ENCODE peak calls at places on chromosome 15, in seven cellular contexts. One of them, this sample, is unnamed.

GRCh38 chr15:31297221-31297879 is 29.3 kb upstream of the KLF13 start:
- DNase-seq in MM.1S: no peak
- DNase-seq in Peyer's patch: peak; percentile 31
- DNase-seq in OCI-LY7: no peak
- DNase-seq in tibial nerve: no peak
- DNase-seq in body of pancreas: no peak
- DNase-seq in cardiac muscle cell: no peak
- DNase-seq in this sample: no peak

GRCh38 chr15:58026051-58026450 is 39.5 kb downstream of the ALDH1A2 start:
- DNase-seq in MM.1S: no peak
- DNase-seq in Peyer's patch: no peak
- DNase-seq in OCI-LY7: no peak
- DNase-seq in tibial nerve: no peak
- DNase-seq in body of pancreas: no peak
- DNase-seq in cardiac muscle cell: no peak
- DNase-seq in this sample: no peak

GRCh38 chr15:76286231-76286879 is 24.9 kb downstream of the ETFA start:
- DNase-seq in MM.1S: peak; percentile 49
- DNase-seq in Peyer's patch: no peak
- DNase-seq in OCI-LY7: peak; percentile 26
- DNase-seq in tibial nerve: no peak
- DNase-seq in body of pancreas: no peak
- DNase-seq in cardiac muscle cell: no peak
- DNase-seq in this sample: no peak

GRCh38 chr15:68214838-68215234 is 9.7 kb upstream of the CALML4 start:
- DNase-seq in MM.1S: no peak
- DNase-seq in Peyer's patch: peak; percentile 40
- DNase-seq in OCI-LY7: no peak
- DNase-seq in tibial nerve: no peak
- DNase-seq in body of pancreas: no peak
- DNase-seq in cardiac muscle cell: no peak
- DNase-seq in this sample: no peak

GRCh38 chr15:71753346-71753745 is 57.0 kb upstream of the NR2E3 start:
- DNase-seq in MM.1S: no peak
- DNase-seq in Peyer's patch: no peak
- DNase-seq in OCI-LY7: no peak
- DNase-seq in tibial nerve: no peak
- DNase-seq in body of pancreas: no peak
- DNase-seq in cardiac muscle cell: no peak
- DNase-seq in this sample: no peak

GRCh38 chr15:58465866-58466517 is 34.2 kb downstream of the LIPC start:
- DNase-seq in MM.1S: no peak
- DNase-seq in Peyer's patch: no peak
- DNase-seq in OCI-LY7: no peak
- DNase-seq in tibial nerve: no peak
- DNase-seq in body of pancreas: no peak
- DNase-seq in cardiac muscle cell: no peak
- DNase-seq in this sample: no peak

GRCh38 chr15:28094732-28095521 is 4.2 kb downstream of the OCA2 start:
- DNase-seq in MM.1S: no peak
- DNase-seq in Peyer's patch: peak; percentile 86
- DNase-seq in OCI-LY7: no peak
- DNase-seq in tibial nerve: no peak
- DNase-seq in body of pancreas: peak; percentile 80
- DNase-seq in cardiac muscle cell: peak; percentile 44
- DNase-seq in this sample: no peak

GRCh38 chr15:20644896-20645295 is 103.3 kb upstream of the GOLGA6L6 start:
- DNase-seq in MM.1S: no peak
- DNase-seq in Peyer's patch: no peak
- DNase-seq in OCI-LY7: no peak
- DNase-seq in tibial nerve: no peak
- DNase-seq in body of pancreas: no peak
- DNase-seq in cardiac muscle cell: no peak
- DNase-seq in this sample: no peak

GRCh38 chr15:27792756-27793264 is 306.3 kb downstream of the OCA2 start:
- DNase-seq in MM.1S: no peak
- DNase-seq in Peyer's patch: no peak
- DNase-seq in OCI-LY7: no peak
- DNase-seq in tibial nerve: no peak
- DNase-seq in body of pancreas: no peak
- DNase-seq in cardiac muscle cell: no peak
- DNase-seq in this sample: no peak

GRCh38 chr15:71151061-71151460 is 35.8 kb downstream of the THSD4 start:
- DNase-seq in MM.1S: no peak
- DNase-seq in Peyer's patch: no peak
- DNase-seq in OCI-LY7: no peak
- DNase-seq in tibial nerve: no peak
- DNase-seq in body of pancreas: no peak
- DNase-seq in cardiac muscle cell: no peak
- DNase-seq in this sample: no peak

GRCh38 chr15:52518972-52519371 is 9.7 kb downstream of the MYO5A start:
- DNase-seq in MM.1S: no peak
- DNase-seq in Peyer's patch: no peak
- DNase-seq in OCI-LY7: no peak
- DNase-seq in tibial nerve: no peak
- DNase-seq in body of pancreas: no peak
- DNase-seq in cardiac muscle cell: no peak
- DNase-seq in this sample: no peak

GRCh38 chr15:88833196-88833595 is 30.0 kb downstream of the ACAN start:
- DNase-seq in MM.1S: no peak
- DNase-seq in Peyer's patch: no peak
- DNase-seq in OCI-LY7: no peak
- DNase-seq in tibial nerve: no peak
- DNase-seq in body of pancreas: no peak
- DNase-seq in cardiac muscle cell: peak; percentile 21
- DNase-seq in this sample: no peak

GRCh38 chr15:78672285-78673003 is 31.4 kb upstream of the CHRNB4 start:
- DNase-seq in MM.1S: no peak
- DNase-seq in Peyer's patch: no peak
- DNase-seq in OCI-LY7: no peak
- DNase-seq in tibial nerve: no peak
- DNase-seq in body of pancreas: no peak
- DNase-seq in cardiac muscle cell: no peak
- DNase-seq in this sample: no peak

GRCh38 chr15:39243396-39243795 is 337.5 kb upstream of the THBS1 start:
- DNase-seq in MM.1S: no peak
- DNase-seq in Peyer's patch: no peak
- DNase-seq in OCI-LY7: no peak
- DNase-seq in tibial nerve: no peak
- DNase-seq in body of pancreas: no peak
- DNase-seq in cardiac muscle cell: no peak
- DNase-seq in this sample: no peak

GRCh38 chr15:63019539-63020109 is 22.9 kb upstream of the TPM1 start:
- DNase-seq in MM.1S: no peak
- DNase-seq in Peyer's patch: peak; percentile 72
- DNase-seq in OCI-LY7: no peak
- DNase-seq in tibial nerve: no peak
- DNase-seq in body of pancreas: peak; percentile 36
- DNase-seq in cardiac muscle cell: peak; percentile 77
- DNase-seq in this sample: no peak

GRCh38 chr15:83305696-83306291 is 21.3 kb upstream of the BNC1 start:
- DNase-seq in MM.1S: no peak
- DNase-seq in Peyer's patch: no peak
- DNase-seq in OCI-LY7: no peak
- DNase-seq in tibial nerve: no peak
- DNase-seq in body of pancreas: peak; percentile 33
- DNase-seq in cardiac muscle cell: peak; percentile 23
- DNase-seq in this sample: no peak

GRCh38 chr15:45637552-45638033 is 2.8 kb downstream of the SQOR start:
- DNase-seq in MM.1S: peak; percentile 89
- DNase-seq in Peyer's patch: peak; percentile 74
- DNase-seq in OCI-LY7: peak; percentile 53
- DNase-seq in tibial nerve: peak; percentile 49
- DNase-seq in body of pancreas: peak; percentile 59
- DNase-seq in cardiac muscle cell: no peak
- DNase-seq in this sample: no peak

GRCh38 chr15:31338879-31339557 is 12.4 kb downstream of the KLF13 start:
- DNase-seq in MM.1S: no peak
- DNase-seq in Peyer's patch: peak; percentile 74
- DNase-seq in OCI-LY7: no peak
- DNase-seq in tibial nerve: peak; percentile 58
- DNase-seq in body of pancreas: peak; percentile 81
- DNase-seq in cardiac muscle cell: peak; percentile 34
- DNase-seq in this sample: no peak

GRCh38 chr15:101502572-101503295 is 13.2 kb upstream of the PCSK6 start:
- DNase-seq in MM.1S: no peak
- DNase-seq in Peyer's patch: no peak
- DNase-seq in OCI-LY7: no peak
- DNase-seq in tibial nerve: no peak
- DNase-seq in body of pancreas: no peak
- DNase-seq in cardiac muscle cell: no peak
- DNase-seq in this sample: no peak

GRCh38 chr15:28085489-28086174 is 13.5 kb downstream of the OCA2 start:
- DNase-seq in MM.1S: no peak
- DNase-seq in Peyer's patch: no peak
- DNase-seq in OCI-LY7: no peak
- DNase-seq in tibial nerve: no peak
- DNase-seq in body of pancreas: no peak
- DNase-seq in cardiac muscle cell: no peak
- DNase-seq in this sample: no peak

GRCh38 chr15:67923647-67923971 is 83.8 kb upstream of the RNU6-1 start:
- DNase-seq in MM.1S: no peak
- DNase-seq in Peyer's patch: no peak
- DNase-seq in OCI-LY7: no peak
- DNase-seq in tibial nerve: peak; percentile 61
- DNase-seq in body of pancreas: no peak
- DNase-seq in cardiac muscle cell: no peak
- DNase-seq in this sample: no peak

GRCh38 chr15:65177901-65178300 is 7.2 kb downstream of the CLPX start:
- DNase-seq in MM.1S: no peak
- DNase-seq in Peyer's patch: peak; percentile 64
- DNase-seq in OCI-LY7: no peak
- DNase-seq in tibial nerve: no peak
- DNase-seq in body of pancreas: no peak
- DNase-seq in cardiac muscle cell: no peak
- DNase-seq in this sample: no peak

GRCh38 chr15:52734329-52734728 is 55.1 kb upstream of the ATOSA start:
- DNase-seq in MM.1S: no peak
- DNase-seq in Peyer's patch: no peak
- DNase-seq in OCI-LY7: no peak
- DNase-seq in tibial nerve: no peak
- DNase-seq in body of pancreas: no peak
- DNase-seq in cardiac muscle cell: no peak
- DNase-seq in this sample: no peak

DNA sequence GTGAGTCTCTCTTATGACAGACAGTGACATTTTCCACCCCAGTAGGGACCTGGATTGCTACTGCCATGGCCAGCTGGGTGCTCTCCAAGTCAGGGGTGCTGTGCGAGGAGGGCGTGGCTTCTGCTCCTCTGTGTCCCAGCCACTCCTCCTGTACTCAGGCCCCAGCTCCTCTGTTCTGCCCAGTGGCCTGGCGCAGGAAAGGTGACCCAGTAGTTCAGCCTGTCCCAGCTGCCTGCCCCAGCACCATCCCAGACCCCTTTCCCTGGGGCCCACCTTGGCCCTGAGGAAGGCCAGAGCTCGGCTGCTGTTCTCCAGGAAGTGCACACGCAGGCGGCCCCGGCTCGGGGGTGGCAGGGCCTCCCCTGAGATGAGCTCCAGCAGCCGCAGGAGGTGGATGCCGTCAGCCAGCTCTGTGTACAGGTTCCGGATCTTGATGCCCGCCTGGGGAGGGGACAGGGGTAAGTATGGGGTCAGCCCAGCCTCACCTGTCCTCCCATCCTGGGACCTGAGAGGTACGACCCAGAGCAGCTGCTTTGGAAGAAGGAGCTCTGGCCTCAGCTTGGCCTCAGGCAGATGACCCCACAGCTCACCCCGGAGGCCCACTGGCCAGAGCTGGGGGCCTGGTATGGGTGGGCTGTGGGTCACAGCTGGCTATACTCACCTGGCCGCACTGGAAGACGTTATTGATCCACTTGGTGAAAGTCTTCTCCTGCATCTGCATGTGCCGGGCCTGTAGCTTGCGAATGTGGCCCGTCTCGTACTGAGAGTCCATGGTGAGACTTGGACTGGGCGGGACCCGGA is 1.0 kb downstream of the SPTBN5 start:
- DNase-seq in MM.1S: no peak
- DNase-seq in Peyer's patch: peak; percentile 73
- DNase-seq in OCI-LY7: no peak
- DNase-seq in tibial nerve: no peak
- DNase-seq in body of pancreas: peak; percentile 91
- DNase-seq in cardiac muscle cell: no peak
- DNase-seq in this sample: no peak
- H3K27ac ChIP-seq in MM.1S: no peak overlapping the region
- H3K27ac ChIP-seq in Peyer's patch: peak overlapping the region; percentile 25
- H3K27ac ChIP-seq in OCI-LY7: no peak overlapping the region
- H3K27ac ChIP-seq in tibial nerve: peak overlapping the region; percentile 72
- H3K27ac ChIP-seq in body of pancreas: no peak overlapping the region
- H3K27ac ChIP-seq in cardiac muscle cell: no peak overlapping the region
- H3K27ac ChIP-seq in this sample: no peak overlapping the region

DNA sequence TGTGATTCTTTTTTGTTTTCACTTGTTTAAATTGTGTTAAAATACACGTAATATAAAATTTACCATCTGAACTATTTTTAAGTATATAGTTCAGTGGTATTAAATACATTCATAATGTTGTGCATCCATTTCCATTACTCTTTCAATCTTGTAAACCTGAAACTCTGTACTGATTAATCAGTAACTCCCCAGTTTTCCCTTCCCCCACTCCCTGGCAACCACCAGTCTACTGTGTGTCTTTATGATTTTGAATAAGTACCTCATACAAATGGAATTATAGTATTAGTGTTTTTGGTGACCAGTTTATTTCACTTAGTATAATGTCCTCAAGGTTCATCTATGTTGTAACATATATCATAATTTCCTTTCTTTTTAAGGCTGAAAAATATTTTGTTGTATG is 59.3 kb downstream of the GLCE start:
- DNase-seq in MM.1S: no peak
- DNase-seq in Peyer's patch: no peak
- DNase-seq in OCI-LY7: no peak
- DNase-seq in tibial nerve: no peak
- DNase-seq in body of pancreas: no peak
- DNase-seq in cardiac muscle cell: no peak
- DNase-seq in this sample: no peak
- H3K27ac ChIP-seq in MM.1S: no peak overlapping the region
- H3K27ac ChIP-seq in Peyer's patch: no peak overlapping the region
- H3K27ac ChIP-seq in OCI-LY7: no peak overlapping the region
- H3K27ac ChIP-seq in tibial nerve: no peak overlapping the region
- H3K27ac ChIP-seq in body of pancreas: no peak overlapping the region
- H3K27ac ChIP-seq in cardiac muscle cell: no peak overlapping the region
- H3K27ac ChIP-seq in this sample: no peak overlapping the region

DNA sequence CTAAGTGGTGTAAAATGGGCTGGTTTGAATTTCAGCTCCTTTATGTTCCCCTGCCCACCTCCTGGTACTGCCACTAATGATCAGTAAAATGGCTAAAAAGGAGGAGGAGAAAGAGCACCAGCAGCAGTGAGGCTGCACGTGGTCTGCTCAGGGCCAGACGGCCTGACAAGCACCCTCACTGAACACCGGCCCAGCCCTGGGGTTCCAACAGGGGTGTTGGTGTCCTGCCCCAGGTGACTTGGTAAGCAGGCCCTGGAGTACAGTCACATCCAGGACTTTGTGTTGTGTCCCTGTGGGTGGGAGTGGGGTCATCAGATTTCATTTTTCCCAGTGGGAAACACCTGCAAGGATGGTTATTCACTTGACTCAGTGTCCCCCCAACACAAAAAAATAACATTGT is 5.4 kb downstream of the BAHD1 start:
- DNase-seq in MM.1S: no peak
- DNase-seq in Peyer's patch: no peak
- DNase-seq in OCI-LY7: no peak
- DNase-seq in tibial nerve: no peak
- DNase-seq in body of pancreas: no peak
- DNase-seq in cardiac muscle cell: no peak
- DNase-seq in this sample: no peak
- H3K27ac ChIP-seq in MM.1S: no peak overlapping the region
- H3K27ac ChIP-seq in Peyer's patch: no peak overlapping the region
- H3K27ac ChIP-seq in OCI-LY7: no peak overlapping the region
- H3K27ac ChIP-seq in tibial nerve: no peak overlapping the region
- H3K27ac ChIP-seq in body of pancreas: no peak overlapping the region
- H3K27ac ChIP-seq in cardiac muscle cell: no peak overlapping the region
- H3K27ac ChIP-seq in this sample: no peak overlapping the region

GRCh38 chr15:23538657-23539056 is 26.8 kb upstream of the MKRN3 start:
- DNase-seq in MM.1S: no peak
- DNase-seq in Peyer's patch: no peak
- DNase-seq in OCI-LY7: no peak
- DNase-seq in tibial nerve: no peak
- DNase-seq in body of pancreas: no peak
- DNase-seq in cardiac muscle cell: no peak
- DNase-seq in this sample: no peak
- H3K27ac ChIP-seq in MM.1S: no peak overlapping the region
- H3K27ac ChIP-seq in Peyer's patch: no peak overlapping the region
- H3K27ac ChIP-seq in OCI-LY7: no peak overlapping the region
- H3K27ac ChIP-seq in tibial nerve: no peak overlapping the region
- H3K27ac ChIP-seq in body of pancreas: no peak overlapping the region
- H3K27ac ChIP-seq in cardiac muscle cell: no peak overlapping the region
- H3K27ac ChIP-seq in this sample: no peak overlapping the region